ENCODE peak calls at places on chromosomes 6 and 20, in seven cellular contexts. W, X, L, A, V, N and Y are unnamed samples.

GRCh38 chr20:34964486-34964885 is 8.8 kb downstream of the MYH7B start:
- DNase-seq in W (no peak), X (no peak), L (no peak), A (no peak), V (no peak), N (no peak), Y (no peak)

GRCh38 chr6:167706313-167707109 is 120.2 kb upstream of the AFDN start:
- DNase-seq in W (no peak), X (no peak), L (no peak), A (no peak), V (no peak), N (no peak), Y (no peak)

GRCh38 chr6:160347259-160348208 is 644 bp upstream of the SLC22A3 start:
- DNase-seq in W (no peak), X (peak), L (peak), A (no peak), V (no peak), N (no peak), Y (no peak)

GRCh38 chr6:3253597-3253961 is 5.2 kb upstream of the PSMG4 start:
- DNase-seq in W (no peak), X (no peak), L (no peak), A (no peak), V (no peak), N (no peak), Y (no peak)

GRCh38 chr6:55456016-55456415 is 123.0 kb downstream of the HMGCLL1 start:
- DNase-seq in W (peak), X (no peak), L (no peak), A (no peak), V (no peak), N (no peak), Y (no peak)

GRCh38 chr20:62481441-62482135 is 5.8 kb upstream of the GATA5 start:
- DNase-seq in W (no peak), X (no peak), L (no peak), A (no peak), V (peak), N (no peak), Y (no peak)

GRCh38 chr20:18048191-18048590 is 9.5 kb downstream of the OVOL2 start:
- DNase-seq in W (no peak), X (no peak), L (no peak), A (no peak), V (no peak), N (no peak), Y (no peak)

GRCh38 chr6:135251964-135252429 is 70.9 kb downstream of the MYB start:
- DNase-seq in W (peak), X (no peak), L (no peak), A (no peak), V (no peak), N (no peak), Y (no peak)

GRCh38 chr6:122839477-122839876 is 50.4 kb downstream of the SMPDL3A start:
- DNase-seq in W (peak), X (peak), L (peak), A (peak), V (peak), N (no peak), Y (peak)

GRCh38 chr6:55277628-55278003 is 49.7 kb upstream of the GFRAL start:
- DNase-seq in W (no peak), X (no peak), L (no peak), A (no peak), V (no peak), N (no peak), Y (no peak)

GRCh38 chr20:37901667-37902503 is 1.0 kb upstream of the VSTM2L start:
- DNase-seq in W (peak), X (peak), L (peak), A (peak), V (peak), N (peak), Y (peak)

GRCh38 chr6:140858381-140858971 is 1274.2 kb upstream of the GJE1 start:
- DNase-seq in W (peak), X (no peak), L (no peak), A (no peak), V (no peak), N (no peak), Y (no peak)

GRCh38 chr6:83844170-83844569 is 9.0 kb upstream of the RIPPLY2 start:
- DNase-seq in W (no peak), X (no peak), L (no peak), A (no peak), V (no peak), N (no peak), Y (no peak)

GRCh38 chr20:36349384-36350170 is 43.4 kb downstream of the DLGAP4 start:
- DNase-seq in W (no peak), X (no peak), L (no peak), A (no peak), V (no peak), N (no peak), Y (no peak)

GRCh38 chr6:81929828-81930227 is 177.3 kb upstream of the TENT5A start:
- DNase-seq in W (peak), X (no peak), L (no peak), A (no peak), V (no peak), N (no peak), Y (no peak)

GRCh38 chr20:17610566-17611289 is 40.9 kb downstream of the DSTN start:
- DNase-seq in W (no peak), X (no peak), L (no peak), A (no peak), V (no peak), N (no peak), Y (no peak)

GRCh38 chr6:18047406-18047805 is 60.0 kb upstream of the KIF13A start:
- DNase-seq in W (peak), X (no peak), L (no peak), A (no peak), V (no peak), N (no peak), Y (no peak)

GRCh38 chr6:5718231-5718947 is 288.3 kb downstream of the NRN1 start:
- DNase-seq in W (no peak), X (no peak), L (no peak), A (no peak), V (no peak), N (no peak), Y (no peak)

GRCh38 chr20:32893878-32894483 is 35.3 kb downstream of the EFCAB8 start:
- DNase-seq in W (peak), X (no peak), L (peak), A (no peak), V (no peak), N (no peak), Y (peak)

GRCh38 chr6:55812509-55812908 is 62.9 kb downstream of the BMP5 start:
- DNase-seq in W (no peak), X (no peak), L (no peak), A (no peak), V (no peak), N (no peak), Y (no peak)

GRCh38 chr6:5665173-5665572 is 341.6 kb downstream of the NRN1 start:
- DNase-seq in W (no peak), X (no peak), L (no peak), A (no peak), V (no peak), N (no peak), Y (no peak)

GRCh38 chr20:21503345-21503744 is 10.5 kb downstream of the NKX2-2 start:
- DNase-seq in W (peak), X (no peak), L (no peak), A (no peak), V (no peak), N (no peak), Y (peak)

GRCh38 chr6:158867381-158868121 is 48.4 kb upstream of the EZR start:
- DNase-seq in W (no peak), X (no peak), L (no peak), A (no peak), V (no peak), N (no peak), Y (no peak)

GRCh38 chr20:7113577-7114466 is 346.3 kb downstream of the BMP2 start:
- DNase-seq in W (peak), X (no peak), L (peak), A (no peak), V (no peak), N (peak), Y (no peak)

GRCh38 chr6:134520181-134521115 is 202.5 kb upstream of the SGK1 start:
- DNase-seq in W (peak), X (no peak), L (no peak), A (no peak), V (no peak), N (no peak), Y (no peak)

GRCh38 chr6:107114213-107114871 is 973 bp downstream of the BEND3 start:
- DNase-seq in W (peak), X (peak), L (peak), A (peak), V (peak), N (peak), Y (peak)
- TF ChIP-seq POLR2A in W (no peak), X (no peak), L (no peak), A (no peak), V (no peak), N (no peak), Y (no peak)

GRCh38 chr20:45391559-45391958 is 13.4 kb upstream of the TP53TG5 start:
- DNase-seq in W (no peak), X (no peak), L (no peak), A (no peak), V (no peak), N (no peak), Y (no peak)

GRCh38 chr20:45383131-45383530 is 5.0 kb upstream of the TP53TG5 start:
- DNase-seq in W (peak), X (no peak), L (no peak), A (no peak), V (no peak), N (no peak), Y (no peak)

GRCh38 chr20:45392733-45393132 is 14.6 kb upstream of the TP53TG5 start:
- DNase-seq in W (no peak), X (no peak), L (no peak), A (no peak), V (no peak), N (no peak), Y (no peak)

GRCh38 chr20:45390931-45391330 is 12.8 kb upstream of the TP53TG5 start:
- DNase-seq in W (no peak), X (no peak), L (no peak), A (no peak), V (no peak), N (no peak), Y (no peak)

DNA sequence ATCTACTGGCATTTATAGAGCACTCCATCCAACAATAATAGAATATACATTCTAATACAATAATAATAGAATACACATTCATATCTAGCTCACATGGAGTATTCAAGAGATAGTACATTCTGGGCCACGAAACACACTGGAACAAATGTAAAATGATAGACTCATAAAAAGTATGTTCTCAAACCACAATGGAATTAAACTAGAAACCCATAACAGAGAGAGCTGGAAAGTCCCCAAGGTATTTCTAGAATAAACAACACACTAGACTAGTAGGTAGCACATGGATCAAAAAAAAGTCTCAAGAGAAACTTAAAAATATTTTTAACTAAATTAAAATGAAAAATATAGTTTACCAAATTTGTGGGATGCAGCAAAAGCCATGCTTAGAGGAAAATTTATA is 9.1 kb upstream of the TP53TG5 start:
- DNase-seq in W (no peak), X (no peak), L (no peak), A (no peak), V (no peak), N (no peak), Y (no peak)
- TF ChIP-seq POLR2A in W (no peak), X (no peak), L (no peak), A (no peak), V (no peak), N (no peak), Y (no peak)

GRCh38 chr20:51631011-51631950 is 88.8 kb upstream of the NFATC2 start:
- DNase-seq in W (peak), X (peak), L (peak), A (no peak), V (peak), N (peak), Y (peak)
- TF ChIP-seq POLR2A in W (peak), X (peak), L (no peak), A (no peak), V (no peak), N (no peak), Y (no peak)

GRCh38 chr6:40568062-40568708 is 19.0 kb downstream of the LRFN2 start:
- DNase-seq in W (no peak), X (no peak), L (no peak), A (no peak), V (no peak), N (no peak), Y (no peak)

GRCh38 chr6:40573221-40573620 is 13.9 kb downstream of the LRFN2 start:
- DNase-seq in W (no peak), X (no peak), L (no peak), A (no peak), V (no peak), N (no peak), Y (no peak)

DNA sequence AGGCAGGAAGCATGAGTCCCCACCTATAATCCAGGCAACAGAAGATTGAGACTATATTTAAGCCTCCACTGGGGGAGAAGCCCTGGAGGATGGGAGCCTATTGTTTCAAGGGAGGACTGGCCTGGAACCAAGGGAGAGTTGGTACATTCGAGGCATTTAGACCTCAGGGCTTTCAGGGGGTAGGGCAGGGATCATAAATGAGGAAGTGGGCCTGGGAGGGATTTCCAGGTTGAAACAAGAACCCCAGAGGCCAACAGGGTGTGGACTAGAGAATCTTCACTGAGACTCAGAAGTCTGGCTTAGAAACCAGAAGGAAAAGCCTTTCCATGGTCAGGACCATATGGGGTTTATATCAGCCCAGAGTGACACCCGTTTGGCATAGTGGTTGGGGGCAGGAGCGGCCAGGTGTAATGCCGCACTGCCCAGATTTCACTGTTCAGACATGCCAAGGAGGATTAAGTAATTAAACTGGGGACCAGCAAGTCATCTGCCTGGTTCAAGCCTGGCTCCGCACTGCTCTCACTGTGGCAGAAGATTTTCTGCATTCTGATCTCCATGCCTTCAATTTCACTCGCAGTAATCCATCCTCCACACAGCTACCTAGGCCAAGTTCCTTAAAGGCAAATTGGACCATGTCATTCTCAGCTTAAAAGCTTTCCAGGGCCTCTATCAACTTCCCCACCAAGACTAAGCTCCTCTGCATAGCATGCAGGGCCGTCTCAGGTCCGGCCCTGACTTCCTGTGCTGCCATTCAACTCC is 17.8 kb downstream of the LRFN2 start:
- DNase-seq in W (no peak), X (no peak), L (no peak), A (no peak), V (no peak), N (no peak), Y (no peak)
- TF ChIP-seq POLR2A in W (no peak), X (no peak), L (no peak), A (no peak), V (no peak), N (no peak), Y (no peak)

DNA sequence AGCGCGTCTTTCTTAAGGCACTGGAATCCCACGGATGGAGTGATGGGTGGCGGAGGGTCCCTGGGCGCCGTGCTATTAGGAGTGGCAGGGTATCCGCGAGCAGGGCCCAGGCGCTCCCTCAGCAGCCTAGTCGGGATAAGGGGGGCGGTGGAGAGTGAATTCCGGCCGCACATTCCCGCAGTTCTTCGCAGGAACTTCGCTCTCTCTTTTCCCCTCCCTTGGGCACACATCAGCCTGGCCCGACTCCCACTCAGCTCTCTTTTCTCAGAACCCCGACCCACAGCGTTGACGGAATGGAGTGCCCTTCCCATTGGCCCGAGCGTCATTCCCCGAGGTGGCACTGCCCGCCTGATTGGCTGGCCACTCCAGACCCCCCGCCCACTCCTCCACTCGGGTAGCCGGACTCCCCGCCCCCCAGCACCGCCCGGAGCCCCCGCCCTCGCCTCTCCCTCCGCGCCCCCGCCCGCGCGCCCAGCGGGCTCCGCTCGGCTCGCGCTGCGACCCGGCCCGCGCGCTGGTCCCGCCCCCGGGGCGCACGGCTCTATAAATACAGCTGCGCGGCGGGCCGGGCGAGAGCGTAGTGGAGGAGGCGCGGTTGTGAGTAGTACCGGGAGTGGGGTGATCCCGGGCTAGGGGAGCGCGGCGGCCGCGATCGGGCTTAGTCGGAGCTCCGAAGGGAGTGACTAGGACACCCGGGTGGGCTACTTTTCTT is at the start of gene ID4:
- DNase-seq in W (peak), X (peak), L (peak), A (no peak), V (peak), N (peak), Y (peak)
- TF ChIP-seq POLR2A in W (peak), X (peak), L (no peak), A (no peak), V (peak), N (peak), Y (peak)

GRCh38 chr20:59161626-59162170 is 1.9 kb upstream of the ZNF831 start:
- DNase-seq in W (no peak), X (no peak), L (no peak), A (no peak), V (no peak), N (no peak), Y (no peak)

GRCh38 chr20:59165389-59165785 is 1.8 kb downstream of the ZNF831 start:
- DNase-seq in W (no peak), X (no peak), L (no peak), A (no peak), V (no peak), N (no peak), Y (no peak)

GRCh38 chr20:59164681-59165388 is 1.2 kb downstream of the ZNF831 start:
- DNase-seq in W (no peak), X (no peak), L (no peak), A (no peak), V (no peak), N (no peak), Y (no peak)

GRCh38 chr20:59165794-59166709 is 2.4 kb downstream of the ZNF831 start:
- DNase-seq in W (no peak), X (no peak), L (no peak), A (no peak), V (no peak), N (no peak), Y (no peak)

GRCh38 chr20:59163641-59164530 is at the start of gene ZNF831:
- DNase-seq in W (no peak), X (no peak), L (no peak), A (no peak), V (no peak), N (no peak), Y (no peak)
- TF ChIP-seq POLR2A in W (no peak), X (no peak), L (no peak), A (no peak), V (no peak), N (no peak), Y (no peak)

GRCh38 chr6:33273924-33274902 is 2.3 kb downstream of the RPS18 start:
- DNase-seq in W (no peak), X (no peak), L (no peak), A (no peak), V (no peak), N (no peak), Y (no peak)
- TF ChIP-seq POLR2A in W (no peak), X (no peak), L (no peak), A (peak), V (no peak), N (no peak), Y (no peak)

DNA sequence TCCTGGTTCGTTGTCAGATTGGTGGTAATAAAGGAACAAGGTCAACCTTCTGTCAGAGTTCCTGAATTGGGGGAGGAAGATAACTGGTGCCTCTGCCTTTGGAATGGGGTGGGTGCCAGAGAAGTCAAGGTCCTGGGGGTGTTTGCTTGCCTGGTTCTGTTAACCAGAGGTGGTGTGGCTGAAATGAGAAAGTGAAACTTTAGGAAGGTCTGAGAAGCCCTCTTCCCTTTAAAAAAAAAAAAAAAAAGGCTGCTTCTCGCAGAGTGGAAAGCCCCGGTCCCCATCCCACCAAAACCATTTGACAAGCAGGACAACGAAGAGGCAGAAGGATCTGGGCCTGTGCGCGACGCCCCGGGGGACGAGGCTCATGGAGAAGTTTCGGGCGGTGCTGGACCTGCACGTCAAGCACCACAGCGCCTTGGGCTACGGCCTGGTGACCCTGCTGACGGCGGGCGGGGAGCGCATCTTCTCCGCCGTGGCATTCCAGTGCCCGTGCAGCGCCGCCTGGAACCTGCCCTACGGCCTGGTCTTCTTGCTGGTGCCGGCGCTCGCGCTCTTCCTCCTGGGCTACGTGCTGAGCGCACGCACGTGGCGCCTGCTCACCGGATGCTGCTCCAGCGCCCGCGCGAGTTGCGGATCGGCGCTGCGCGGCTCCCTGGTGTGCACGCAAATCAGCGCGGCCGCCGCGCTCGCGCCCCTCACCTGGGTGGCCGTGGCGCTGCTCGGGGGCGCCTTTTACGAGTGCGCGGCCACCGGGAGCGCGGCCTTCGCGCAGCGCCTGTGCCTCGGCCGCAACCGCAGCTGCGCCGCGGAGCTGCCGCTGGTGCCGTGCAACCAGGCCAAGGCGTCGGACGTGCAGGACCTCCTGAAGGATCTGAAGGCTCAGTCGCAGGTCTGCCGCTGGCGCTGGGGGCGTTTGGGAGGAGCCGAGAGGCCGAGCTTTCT is 660 bp downstream of the CALHM6 start:
- DNase-seq in W (peak), X (peak), L (peak), A (peak), V (peak), N (peak), Y (no peak)
- TF ChIP-seq POLR2A in W (no peak), X (no peak), L (no peak), A (peak), V (no peak), N (no peak), Y (no peak)